ENCODE peak calls at places on chromosomes 13 and 19, in seven cellular contexts. P is SK-N-SH, W is K562, D is H1, Y is GM12878, X is HepG2, Z is NT2/D1. F is an unnamed sample. For H3K4me1, the result is how much of the 10 kb centered on the place peaks cover.

GRCh38 chr19:27676877-27677276 is 1536.1 kb downstream of the UQCRFS1 start:
- DNase-seq in P (no peak), W (no peak), D (no peak), Y (no peak), X (no peak), Z (no peak), F (no peak)

GRCh38 chr13:50678464-50679162 is 164.9 kb downstream of the DLEU7 start:
- DNase-seq in P (no peak), W (peak), D (no peak), Y (no peak), X (no peak), Z (no peak), F (peak)

GRCh38 chr13:68160466-68160865 is 930.3 kb upstream of the PCDH9 start:
- DNase-seq in P (no peak), W (no peak), D (no peak), Y (no peak), X (no peak), Z (no peak), F (no peak)

GRCh38 chr13:79462895-79463294 is 18.1 kb upstream of the NDFIP2 start:
- DNase-seq in P (no peak), W (no peak), D (no peak), Y (no peak), X (no peak), Z (no peak), F (no peak)

GRCh38 chr19:46197314-46198070 is 32.0 kb upstream of the IGFL1 start:
- DNase-seq in P (no peak), W (no peak), D (no peak), Y (no peak), X (no peak), Z (no peak), F (no peak)

GRCh38 chr13:113129921-113130750 is 7.5 kb downstream of the F10 start:
- DNase-seq in P (no peak), W (no peak), D (no peak), Y (no peak), X (no peak), Z (no peak), F (no peak)

GRCh38 chr19:35083678-35084077 is 31.9 kb upstream of the FXYD3 start:
- DNase-seq in P (no peak), W (no peak), D (no peak), Y (no peak), X (no peak), Z (no peak), F (no peak)

GRCh38 chr13:94298346-94298745 is 181.1 kb downstream of the DCT start:
- DNase-seq in P (no peak), W (no peak), D (no peak), Y (no peak), X (no peak), Z (no peak), F (no peak)

GRCh38 chr13:76769238-76769859 is 116.9 kb downstream of the KCTD12 start:
- DNase-seq in P (no peak), W (no peak), D (no peak), Y (no peak), X (no peak), Z (no peak), F (no peak)

GRCh38 chr19:36061367-36061766 is 6.7 kb downstream of the WDR62 start:
- DNase-seq in P (no peak), W (no peak), D (no peak), Y (no peak), X (no peak), Z (no peak), F (no peak)

GRCh38 chr13:114102521-114103288 is 29.7 kb downstream of the RASA3 start:
- DNase-seq in P (peak), W (no peak), D (no peak), Y (no peak), X (no peak), Z (no peak), F (no peak)

GRCh38 chr13:85347251-85347650 is 452.0 kb downstream of the SLITRK6 start:
- DNase-seq in P (no peak), W (no peak), D (no peak), Y (no peak), X (no peak), Z (no peak), F (no peak)

GRCh38 chr13:46575843-46576242 is 22.9 kb downstream of the LRCH1 start:
- DNase-seq in P (no peak), W (no peak), D (no peak), Y (no peak), X (no peak), Z (no peak), F (no peak)

GRCh38 chr13:72221276-72221962 is 354.4 kb upstream of the DACH1 start:
- DNase-seq in P (no peak), W (peak), D (peak), Y (no peak), X (peak), Z (peak), F (peak)

GRCh38 chr19:4144666-4145261 is 8.7 kb upstream of the CREB3L3 start:
- DNase-seq in P (peak), W (peak), D (no peak), Y (no peak), X (no peak), Z (no peak), F (peak)

GRCh38 chr13:59476376-59476775 is 687.4 kb downstream of the DIAPH3 start:
- DNase-seq in P (no peak), W (no peak), D (no peak), Y (no peak), X (no peak), Z (no peak), F (no peak)

GRCh38 chr13:41465215-41465907 is 8.0 kb downstream of the RGCC start:
- DNase-seq in P (no peak), W (peak), D (no peak), Y (peak), X (no peak), Z (no peak), F (no peak)

GRCh38 chr19:46474211-46474610 is 2.8 kb upstream of the PNMA8A start:
- DNase-seq in P (no peak), W (no peak), D (no peak), Y (no peak), X (no peak), Z (no peak), F (no peak)

GRCh38 chr19:57465680-57466381 is 8.9 kb upstream of the VN1R1 start:
- DNase-seq in P (peak), W (peak), D (peak), Y (peak), X (peak), Z (peak), F (peak)

GRCh38 chr19:48835734-48836088 is 580 bp downstream of the HSD17B14 start:
- DNase-seq in P (peak), W (peak), D (peak), Y (peak), X (peak), Z (peak), F (peak)

GRCh38 chr19:48830965-48831364 is 5.3 kb downstream of the HSD17B14 start:
- DNase-seq in P (no peak), W (no peak), D (no peak), Y (no peak), X (no peak), Z (no peak), F (no peak)

GRCh38 chr19:48836089-48837017 is at the start of gene HSD17B14:
- DNase-seq in P (peak), W (no peak), D (peak), Y (no peak), X (no peak), Z (no peak), F (no peak)

GRCh38 chr19:48833049-48833448 is 3.2 kb downstream of the HSD17B14 start:
- DNase-seq in P (no peak), W (no peak), D (no peak), Y (no peak), X (no peak), Z (no peak), F (no peak)

GRCh38 chr19:48833977-48834376 is 2.3 kb downstream of the HSD17B14 start:
- DNase-seq in P (no peak), W (no peak), D (no peak), Y (no peak), X (no peak), Z (no peak), F (no peak)
- TF ChIP-seq YY1 in P (no peak), W (no peak), D (no peak), Y (no peak), X (no peak), Z (no peak), F (no peak)

GRCh38 chr13:21541980-21542379 is 62.0 kb downstream of the MICU2 start:
- DNase-seq in P (no peak), W (peak), D (no peak), Y (no peak), X (no peak), Z (no peak), F (no peak)

GRCh38 chr13:21541271-21541670 is 62.7 kb downstream of the MICU2 start:
- DNase-seq in P (no peak), W (no peak), D (no peak), Y (no peak), X (peak), Z (no peak), F (no peak)

GRCh38 chr13:21539687-21540086 is 64.3 kb downstream of the MICU2 start:
- DNase-seq in P (no peak), W (no peak), D (no peak), Y (no peak), X (no peak), Z (no peak), F (no peak)

GRCh38 chr13:21544515-21544914 is 59.5 kb downstream of the MICU2 start:
- DNase-seq in P (no peak), W (no peak), D (no peak), Y (no peak), X (no peak), Z (no peak), F (no peak)

DNA sequence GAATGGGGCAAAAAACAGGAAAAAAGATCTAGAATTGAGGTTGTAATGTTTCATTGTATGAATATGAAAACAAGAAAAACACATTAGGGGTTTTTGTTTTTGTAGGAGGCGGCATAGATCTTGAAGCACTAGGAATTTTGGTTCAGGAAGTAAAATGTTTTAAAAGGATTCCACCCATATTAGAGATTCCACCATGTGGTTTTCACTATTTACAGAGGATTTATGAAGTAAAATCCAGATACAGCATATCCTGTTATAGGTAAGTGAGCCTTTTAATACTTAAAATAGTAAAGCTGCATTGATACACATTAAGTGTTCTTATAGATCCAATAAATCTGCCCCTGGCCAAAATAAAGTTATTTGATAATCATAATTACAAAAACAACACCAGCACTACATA is 61.4 kb downstream of the MICU2 start:
- DNase-seq in P (no peak), W (no peak), D (no peak), Y (no peak), X (peak), Z (no peak), F (no peak)
- H3K4me1 ChIP-seq in P (under half), W (under half), D (under half), Y (under half), X (under half), Z (under half), F (under half)

GRCh38 chr13:42575938-42576337 is 2.0 kb downstream of the TNFSF11 start:
- DNase-seq in P (no peak), W (no peak), D (no peak), Y (no peak), X (no peak), Z (no peak), F (no peak)
- TF ChIP-seq YY1 in P (no peak), W (no peak), D (no peak), Y (no peak), X (no peak), Z (no peak), F (no peak)

DNA sequence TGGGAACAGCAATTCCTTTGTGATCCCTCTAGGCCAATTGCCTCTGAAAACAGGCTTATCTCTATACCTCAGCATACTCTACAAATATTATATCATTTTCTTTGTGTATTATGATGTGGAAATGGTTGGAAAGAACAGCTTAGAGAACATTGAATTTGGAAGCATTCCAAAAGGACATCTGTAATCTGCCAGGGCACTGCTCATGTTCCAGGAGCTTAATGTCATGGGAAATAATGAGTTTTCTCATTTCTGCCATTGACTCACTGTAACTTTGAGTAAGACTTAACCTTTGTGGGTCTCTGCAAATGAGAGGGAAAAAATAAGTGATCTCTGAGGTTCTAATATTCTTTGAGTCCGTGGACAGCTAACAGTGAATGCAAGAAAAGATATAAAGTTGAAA is 147.3 kb downstream of the UFM1 start:
- DNase-seq in P (no peak), W (no peak), D (no peak), Y (no peak), X (no peak), Z (no peak), F (no peak)
- H3K4me1 ChIP-seq in P (under half), W (under half), D (under half), Y (under half), X (under half), Z (under half), F (under half)

GRCh38 chr13:105365831-105366230 is 1169.6 kb downstream of the EFNB2 start:
- DNase-seq in P (no peak), W (no peak), D (no peak), Y (no peak), X (no peak), Z (no peak), F (no peak)
- TF ChIP-seq YY1 in P (no peak), W (no peak), D (no peak), Y (no peak), X (no peak), Z (no peak), F (no peak)

GRCh38 chr19:16456652-16457194 is 15.0 kb downstream of the EPS15L1 start:
- DNase-seq in P (peak), W (no peak), D (peak), Y (no peak), X (no peak), Z (no peak), F (no peak)
- H3K4me1 ChIP-seq in P (under half), W (under half), D (under half), Y (under half), X (under half), Z (under half), F (under half)

GRCh38 chr13:49240017-49240416 is 7.7 kb upstream of the CDADC1 start:
- DNase-seq in P (no peak), W (peak), D (no peak), Y (no peak), X (peak), Z (no peak), F (peak)
- TF ChIP-seq YY1 in P (no peak), W (no peak), D (no peak), Y (no peak), X (no peak), Z (no peak), F (no peak)

F was measured in HCT116.